ENCODE peak calls at places on chromosome 4, in four cellular contexts. T is left lung, L is tibial artery, S is fibroblast of the aortic adventitia. N is an unnamed sample.

GRCh38 chr4:74039065-74039763 is 725 bp upstream of the CXCL3 start:
- DNase-seq in T (no peak), L (no peak), S (peak), N (no peak)

GRCh38 chr4:5639556-5639955 is 68.8 kb downstream of the EVC2 start:
- DNase-seq in T (no peak), L (no peak), S (no peak), N (no peak)

GRCh38 chr4:158722917-158723793 is at the start of gene PPID:
- DNase-seq in T (peak), L (peak), S (peak), N (peak)

GRCh38 chr4:142556613-142557012 is 289.5 kb downstream of the INPP4B start:
- DNase-seq in T (no peak), L (no peak), S (no peak), N (no peak)

GRCh38 chr4:26873391-26874026 is 12.9 kb downstream of the STIM2 start:
- DNase-seq in T (no peak), L (no peak), S (no peak), N (no peak)

GRCh38 chr4:7029921-7030320 is 13.3 kb upstream of the TADA2B start:
- DNase-seq in T (no peak), L (no peak), S (no peak), N (no peak)

GRCh38 chr4:88792268-88792781 is 94.7 kb upstream of the NAP1L5 start:
- DNase-seq in T (no peak), L (no peak), S (peak), N (no peak)

GRCh38 chr4:110198472-110199419 is at the start of gene ELOVL6:
- DNase-seq in T (peak), L (peak), S (peak), N (peak)

GRCh38 chr4:20386906-20387305 is 135.2 kb downstream of the SLIT2 start:
- DNase-seq in T (no peak), L (no peak), S (no peak), N (no peak)

GRCh38 chr4:40577588-40578253 is 51.9 kb downstream of the RBM47 start:
- DNase-seq in T (no peak), L (no peak), S (peak), N (no peak)

DNA sequence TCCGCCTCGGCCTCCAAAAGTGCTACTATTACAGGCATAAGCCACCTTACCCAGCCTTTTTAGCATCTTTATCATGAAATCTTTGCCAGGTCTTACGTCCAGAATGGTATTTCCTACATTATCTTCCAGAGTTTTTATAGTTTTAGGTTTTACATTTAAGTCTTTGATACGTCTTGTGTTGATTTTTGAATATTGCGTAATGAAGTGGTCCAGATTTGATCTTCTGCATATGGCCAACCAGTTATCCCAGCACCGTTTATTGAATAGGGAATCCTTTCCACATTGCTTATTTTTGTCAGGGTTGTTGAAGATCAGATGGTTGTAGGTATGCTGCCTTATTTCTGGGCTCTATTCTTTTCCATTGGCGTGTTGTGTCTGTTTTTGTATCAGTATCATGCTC is 349.6 kb downstream of the KCTD8 start:
- DNase-seq in T (no peak), L (no peak), S (no peak), N (no peak)
- TF ChIP-seq CTCF in T (no peak), L (no peak), S (no peak), N (no peak)

GRCh38 chr4:187993827-187994226 is 1.7 kb upstream of the ZFP42 start:
- DNase-seq in T (no peak), L (no peak), S (no peak), N (no peak)
- TF ChIP-seq CTCF in T (no peak), L (no peak), S (no peak), N (peak)

GRCh38 chr4:141501395-141501794 is 135.0 kb upstream of the IL15 start:
- DNase-seq in T (no peak), L (no peak), S (peak), N (no peak)

GRCh38 chr4:141501931-141502330 is 134.5 kb upstream of the IL15 start:
- DNase-seq in T (no peak), L (no peak), S (peak), N (no peak)

GRCh38 chr4:141497627-141498026 is 138.8 kb upstream of the IL15 start:
- DNase-seq in T (no peak), L (no peak), S (no peak), N (no peak)

GRCh38 chr4:141502755-141503154 is 133.6 kb upstream of the IL15 start:
- DNase-seq in T (no peak), L (no peak), S (no peak), N (no peak)

GRCh38 chr4:141499454-141499853 is 136.9 kb upstream of the IL15 start:
- DNase-seq in T (no peak), L (no peak), S (no peak), N (no peak)
- TF ChIP-seq CTCF in T (no peak), L (no peak), S (no peak), N (no peak)

DNA sequence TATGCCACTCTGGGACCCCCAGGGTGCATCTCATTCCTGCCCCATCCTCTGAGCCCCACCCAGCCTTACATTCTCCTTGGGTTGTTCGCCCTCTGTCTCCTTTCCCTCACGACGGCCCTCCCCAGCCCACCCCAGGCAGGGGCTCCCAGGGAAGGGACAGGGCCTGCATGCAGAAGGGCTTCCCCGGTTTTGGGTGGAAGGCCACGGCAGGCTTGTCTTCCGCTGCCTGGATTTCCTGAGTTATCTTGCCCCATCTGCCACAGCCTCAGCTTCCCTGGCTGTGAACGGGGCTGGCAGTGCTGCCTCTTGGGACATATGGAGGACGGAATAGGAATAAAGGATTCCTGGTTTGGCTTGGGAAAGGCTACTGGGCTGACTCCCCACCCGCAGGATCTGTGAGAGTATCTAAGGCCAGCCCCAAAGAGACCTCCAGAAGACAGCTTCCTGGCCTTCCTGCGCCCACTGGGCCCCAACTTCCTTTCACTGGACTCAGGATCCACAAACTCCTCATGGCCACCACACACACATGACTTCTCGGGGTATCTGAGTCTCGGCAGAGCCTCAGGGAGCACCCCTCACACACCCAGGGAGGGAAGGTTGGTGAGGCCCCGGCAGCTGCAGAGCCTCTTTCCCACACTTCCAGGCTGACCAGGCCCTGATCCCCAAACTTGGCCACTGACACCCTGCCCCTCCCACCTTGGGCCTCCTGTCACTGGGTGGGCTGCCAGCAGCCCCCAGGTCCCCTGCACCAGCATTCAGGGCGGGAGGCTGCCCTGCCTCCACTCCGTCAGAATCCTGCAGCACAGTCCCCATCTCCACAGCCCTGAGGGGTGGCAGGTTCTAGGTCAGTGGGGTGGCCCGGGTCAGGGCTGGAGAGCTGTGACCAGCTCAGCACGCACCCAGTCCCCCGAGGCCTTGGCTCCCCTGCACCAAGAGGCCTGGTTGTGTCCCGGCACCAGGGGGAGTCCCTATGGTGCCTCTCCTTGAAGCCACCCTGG is 3.5 kb upstream of the MXD4 start:
- DNase-seq in T (peak), L (no peak), S (no peak), N (no peak)
- TF ChIP-seq CTCF in T (no peak), L (no peak), S (no peak), N (no peak)

N was measured in type B pancreatic cell.